ENCODE peak calls at places on chromosomes 13 and 19, in seven cellular contexts. F, W, Q, H, L, N and S are unnamed samples.

GRCh38 chr13:80603351-80603750 is 262.4 kb upstream of the SPRY2 start:
- DNase-seq in H (no peak), N (no peak), L (no peak), W (no peak), F (no peak), Q (no peak), S (no peak)

GRCh38 chr13:70310720-70311119 is 202.5 kb upstream of the KLHL1 start:
- DNase-seq in Q (no peak), H (peak), W (no peak), F (no peak), N (no peak), L (no peak), S (no peak)

GRCh38 chr13:51907040-51907732 is 45.4 kb downstream of the CCDC70 start:
- DNase-seq in L (no peak), F (no peak), Q (no peak), N (no peak), H (no peak), W (no peak), S (no peak)

GRCh38 chr19:19656451-19657396 is 6.8 kb downstream of the ATP13A1 start:
- DNase-seq in F (no peak), N (no peak), L (no peak), H (no peak), W (no peak), Q (no peak), S (no peak)

GRCh38 chr13:50617134-50617721 is 226.3 kb downstream of the DLEU7 start:
- DNase-seq in N (no peak), H (no peak), L (no peak), W (no peak), Q (no peak), F (no peak), S (peak)

GRCh38 chr19:16141043-16141442 is 2.4 kb upstream of the HSH2D start:
- DNase-seq in L (no peak), F (peak), N (no peak), Q (no peak), W (no peak), H (no peak), S (no peak)

GRCh38 chr13:43544011-43544410 is 242.8 kb downstream of the ENOX1 start:
- DNase-seq in Q (no peak), N (no peak), H (no peak), L (no peak), F (no peak), W (no peak), S (no peak)

GRCh38 chr19:23439623-23440022 is 44.4 kb upstream of the ZNF91 start:
- DNase-seq in L (no peak), Q (no peak), N (no peak), H (no peak), W (no peak), F (no peak), S (no peak)

GRCh38 chr19:4556574-4557185 is 2.8 kb downstream of the SEMA6B start:
- DNase-seq in H (no peak), F (peak), W (no peak), N (no peak), Q (peak), L (no peak), S (peak)

GRCh38 chr19:7888826-7889217 is 512 bp downstream of the LRRC8E start:
- DNase-seq in Q (no peak), L (no peak), N (no peak), H (no peak), F (no peak), W (no peak), S (no peak)

GRCh38 chr19:39145180-39145953 is 19.8 kb downstream of the PAK4 start:
- DNase-seq in N (no peak), Q (no peak), W (no peak), F (no peak), L (no peak), H (no peak), S (no peak)

GRCh38 chr13:35293579-35293978 is 182.9 kb downstream of the MAB21L1 start:
- DNase-seq in W (no peak), N (no peak), Q (no peak), H (no peak), F (no peak), L (no peak), S (no peak)

GRCh38 chr19:18274776-18275356 is 614 bp upstream of the IQCN start:
- DNase-seq in L (peak), Q (no peak), H (peak), F (no peak), W (peak), N (peak), S (peak)